ENCODE peak calls at places on chromosomes 4 and X, in ten cellular contexts. I, Z, M, J, B, E, U, W, S and C are unnamed samples.

GRCh38 chrX:101265869-101266428 is 25.2 kb downstream of the TAF7L start:
- DNase-seq in S (no peak), Z (no peak), W (no peak), B (no peak), J (no peak), E (no peak), U (no peak), I (no peak), M (no peak), C (no peak)

GRCh38 chr4:17033256-17034245 is 135.1 kb upstream of the LDB2 start:
- DNase-seq in I (no peak), J (no peak), B (no peak), W (no peak), U (no peak), E (no peak), S (no peak), M (no peak), Z (no peak), C (no peak)

GRCh38 chrX:153920546-153920945 is 5.5 kb downstream of the ARHGAP4 start:
- DNase-seq in B (no peak), I (no peak), M (no peak), E (no peak), J (no peak), W (no peak), S (no peak), U (no peak), Z (no peak), C (no peak)

GRCh38 chr4:14445882-14446281 is 556.4 kb upstream of the CPEB2 start:
- DNase-seq in S (no peak), M (no peak), U (peak), B (no peak), I (no peak), E (no peak), Z (no peak), J (no peak), W (no peak), C (no peak)

GRCh38 chrX:29145316-29145715 is 558.1 kb downstream of the IL1RAPL1 start:
- DNase-seq in Z (no peak), U (no peak), J (no peak), I (peak), B (no peak), W (no peak), S (no peak), M (no peak), E (no peak), C (no peak)

GRCh38 chrX:118049713-118050112 is 66.9 kb downstream of the KLHL13 start:
- DNase-seq in B (no peak), U (no peak), M (no peak), W (no peak), Z (no peak), I (no peak), S (no peak), J (no peak), E (no peak), C (no peak)

GRCh38 chrX:40062525-40063193 is 35.1 kb downstream of the BCOR start:
- DNase-seq in U (peak), I (no peak), Z (no peak), S (no peak), M (no peak), J (no peak), E (no peak), W (no peak), B (no peak), C (no peak)

GRCh38 chr4:40065010-40065409 is 8.4 kb downstream of the N4BP2 start:
- DNase-seq in S (no peak), B (no peak), J (no peak), I (no peak), U (no peak), Z (no peak), M (no peak), E (no peak), W (no peak), C (no peak)

GRCh38 chr4:181896609-181897008 is 346.6 kb upstream of the TENM3 start:
- DNase-seq in J (no peak), W (no peak), M (no peak), B (no peak), Z (no peak), I (peak), E (no peak), S (no peak), U (no peak), C (no peak)

GRCh38 chr4:179163147-179163546 is 1720.9 kb upstream of the AGA start:
- DNase-seq in W (no peak), M (no peak), J (no peak), Z (no peak), U (no peak), E (no peak), B (no peak), S (no peak), I (no peak), C (no peak)

GRCh38 chr4:84691170-84691691 is 108.3 kb downstream of the CDS1 start:
- DNase-seq in M (no peak), W (no peak), Z (no peak), I (peak), E (no peak), J (no peak), B (no peak), U (peak), S (no peak), C (no peak)

GRCh38 chrX:20135956-20136355 is 5.7 kb downstream of the EIF1AX start:
- DNase-seq in E (no peak), W (no peak), U (no peak), M (no peak), S (no peak), B (no peak), J (no peak), Z (no peak), I (no peak), C (no peak)

GRCh38 chrX:135437867-135438733 is 16.4 kb downstream of the SMIM10L2A start:
- DNase-seq in W (no peak), M (no peak), U (no peak), S (peak), I (no peak), J (no peak), E (peak), B (no peak), Z (no peak), C (no peak)

GRCh38 chrX:134246282-134246681 is 9.3 kb downstream of the CCDC160 start:
- DNase-seq in Z (no peak), B (no peak), E (no peak), M (no peak), U (no peak), I (no peak), W (no peak), S (no peak), J (no peak), C (no peak)

GRCh38 chr4:38287090-38287843 is 327.1 kb downstream of the PTTG2 start:
- DNase-seq in M (no peak), S (no peak), U (no peak), J (no peak), E (no peak), W (no peak), B (no peak), I (no peak), Z (no peak), C (no peak)

DNA sequence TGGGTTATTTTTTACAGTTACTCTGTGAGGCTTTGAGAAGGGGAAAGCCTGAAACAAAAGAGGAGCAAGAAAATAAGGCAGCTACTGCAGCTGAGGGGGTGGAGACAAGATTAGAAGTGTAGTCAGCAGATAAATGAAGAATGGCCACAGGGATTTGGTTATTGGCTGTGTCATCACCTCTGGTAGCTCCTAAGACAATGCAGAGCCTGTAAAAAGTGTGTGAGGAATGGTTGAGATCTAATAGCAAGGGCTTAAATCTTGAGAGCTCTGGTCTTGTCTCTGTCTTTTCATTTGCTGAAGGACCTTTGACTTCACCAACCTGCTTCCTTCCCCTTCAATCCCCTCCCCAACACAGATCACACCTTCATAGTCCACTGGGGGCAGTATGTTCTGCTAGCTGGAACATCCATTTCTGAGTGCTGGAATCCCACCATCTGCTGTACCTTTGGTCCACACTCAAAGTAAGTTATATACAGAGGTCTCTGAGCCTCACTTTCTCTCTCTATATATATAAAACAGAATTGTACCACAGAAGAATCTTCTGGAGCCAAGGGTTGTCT is 213.7 kb upstream of the ZIC3 start:
- DNase-seq in U (no peak), M (no peak), I (no peak), B (no peak), J (no peak), W (no peak), E (no peak), Z (no peak), S (no peak), C (no peak)
- TF ChIP-seq CTCF in U (no peak), M (no peak), I (no peak), B (no peak), J (no peak), W (no peak), E (peak), Z (no peak), S (no peak), C (no peak)

GRCh38 chr4:46937493-46937892 is 28.4 kb upstream of the COX7B2 start:
- DNase-seq in W (no peak), S (no peak), E (no peak), J (no peak), B (no peak), U (no peak), Z (no peak), M (no peak), I (no peak), C (no peak)
- TF ChIP-seq CTCF in W (no peak), S (peak), E (peak), J (no peak), B (peak), U (peak), Z (no peak), M (no peak), I (peak), C (peak)

GRCh38 chr4:143771269-143771668 is 70.8 kb upstream of the FREM3 start:
- DNase-seq in M (no peak), U (no peak), I (no peak), B (no peak), J (no peak), W (no peak), S (no peak), Z (no peak), E (no peak), C (no peak)

GRCh38 chr4:143773998-143774898 is 73.8 kb upstream of the FREM3 start:
- DNase-seq in W (no peak), U (peak), J (peak), M (no peak), S (peak), B (peak), E (peak), I (peak), Z (peak), C (peak)
- TF ChIP-seq CTCF in W (peak), U (peak), J (peak), M (peak), S (peak), B (peak), E (peak), I (peak), Z (peak), C (peak)

GRCh38 chrX:150372756-150373155 is 9.6 kb downstream of the MAMLD1 start:
- DNase-seq in B (no peak), M (no peak), Z (no peak), S (no peak), I (no peak), E (no peak), J (no peak), W (no peak), U (no peak), C (no peak)
- TF ChIP-seq CTCF in B (no peak), M (no peak), Z (no peak), S (no peak), I (no peak), E (no peak), J (no peak), W (no peak), U (no peak), C (no peak)